ENCODE peak calls at places on chromosomes 7 and 10, in nine cellular contexts. One of them, this sample, is unnamed.

GRCh38 chr7:99073839-99074446 is 70.0 kb downstream of the SMURF1 start:
- DNase-seq in mesenteric fat pad: no peak
- DNase-seq in activated CD4-positive, alpha-beta T cell treated with anti-CD3 and anti-CD28 coated beads for 24 hours: no peak
- DNase-seq in HT1080: no peak
- DNase-seq in activated T-cell treated with anti-CD3 and anti-CD28 coated beads for 4 hours: no peak
- DNase-seq in amniotic stem cell: no peak
- DNase-seq in CD4-positive, alpha-beta T cell: no peak
- DNase-seq in coronary artery: no peak
- DNase-seq in amniotic epithelial cell: no peak
- DNase-seq in this sample: no peak

GRCh38 chr10:27646194-27646593 is 99.4 kb downstream of the MKX start:
- DNase-seq in amniotic epithelial cell: no peak
- DNase-seq in activated T-cell treated with anti-CD3 and anti-CD28 coated beads for 4 hours: no peak
- DNase-seq in HT1080: no peak
- DNase-seq in coronary artery: no peak
- DNase-seq in amniotic stem cell: peak
- DNase-seq in activated CD4-positive, alpha-beta T cell treated with anti-CD3 and anti-CD28 coated beads for 24 hours: no peak
- DNase-seq in CD4-positive, alpha-beta T cell: no peak
- DNase-seq in mesenteric fat pad: no peak
- DNase-seq in this sample: no peak

GRCh38 chr10:102605712-102606111 is 38.6 kb upstream of the TRIM8 start:
- DNase-seq in amniotic epithelial cell: no peak
- DNase-seq in activated CD4-positive, alpha-beta T cell treated with anti-CD3 and anti-CD28 coated beads for 24 hours: no peak
- DNase-seq in mesenteric fat pad: no peak
- DNase-seq in amniotic stem cell: no peak
- DNase-seq in coronary artery: no peak
- DNase-seq in activated T-cell treated with anti-CD3 and anti-CD28 coated beads for 4 hours: no peak
- DNase-seq in CD4-positive, alpha-beta T cell: no peak
- DNase-seq in HT1080: peak
- DNase-seq in this sample: no peak

GRCh38 chr7:2804227-2804763 is 39.8 kb downstream of the GNA12 start:
- DNase-seq in coronary artery: peak
- DNase-seq in activated T-cell treated with anti-CD3 and anti-CD28 coated beads for 4 hours: no peak
- DNase-seq in HT1080: no peak
- DNase-seq in activated CD4-positive, alpha-beta T cell treated with anti-CD3 and anti-CD28 coated beads for 24 hours: no peak
- DNase-seq in mesenteric fat pad: peak
- DNase-seq in amniotic stem cell: no peak
- DNase-seq in amniotic epithelial cell: no peak
- DNase-seq in CD4-positive, alpha-beta T cell: no peak
- DNase-seq in this sample: no peak

GRCh38 chr7:36840930-36841329 is 116.6 kb upstream of the AOAH start:
- DNase-seq in activated T-cell treated with anti-CD3 and anti-CD28 coated beads for 4 hours: no peak
- DNase-seq in amniotic stem cell: no peak
- DNase-seq in HT1080: no peak
- DNase-seq in amniotic epithelial cell: no peak
- DNase-seq in coronary artery: no peak
- DNase-seq in CD4-positive, alpha-beta T cell: no peak
- DNase-seq in activated CD4-positive, alpha-beta T cell treated with anti-CD3 and anti-CD28 coated beads for 24 hours: no peak
- DNase-seq in mesenteric fat pad: no peak
- DNase-seq in this sample: no peak

GRCh38 chr10:100370561-100370975 is 23.5 kb downstream of the SCD start:
- DNase-seq in amniotic stem cell: no peak
- DNase-seq in activated T-cell treated with anti-CD3 and anti-CD28 coated beads for 4 hours: no peak
- DNase-seq in activated CD4-positive, alpha-beta T cell treated with anti-CD3 and anti-CD28 coated beads for 24 hours: no peak
- DNase-seq in HT1080: peak
- DNase-seq in amniotic epithelial cell: no peak
- DNase-seq in CD4-positive, alpha-beta T cell: no peak
- DNase-seq in mesenteric fat pad: no peak
- DNase-seq in coronary artery: no peak
- DNase-seq in this sample: peak

GRCh38 chr10:52409928-52410327 is 95.8 kb downstream of the DKK1 start:
- DNase-seq in amniotic stem cell: no peak
- DNase-seq in mesenteric fat pad: no peak
- DNase-seq in HT1080: no peak
- DNase-seq in coronary artery: no peak
- DNase-seq in amniotic epithelial cell: no peak
- DNase-seq in activated CD4-positive, alpha-beta T cell treated with anti-CD3 and anti-CD28 coated beads for 24 hours: no peak
- DNase-seq in activated T-cell treated with anti-CD3 and anti-CD28 coated beads for 4 hours: no peak
- DNase-seq in CD4-positive, alpha-beta T cell: no peak
- DNase-seq in this sample: no peak

GRCh38 chr7:34064511-34065158 is 159.3 kb downstream of the BMPER start:
- DNase-seq in coronary artery: no peak
- DNase-seq in amniotic stem cell: no peak
- DNase-seq in activated T-cell treated with anti-CD3 and anti-CD28 coated beads for 4 hours: no peak
- DNase-seq in activated CD4-positive, alpha-beta T cell treated with anti-CD3 and anti-CD28 coated beads for 24 hours: no peak
- DNase-seq in HT1080: no peak
- DNase-seq in amniotic epithelial cell: peak
- DNase-seq in CD4-positive, alpha-beta T cell: no peak
- DNase-seq in mesenteric fat pad: no peak
- DNase-seq in this sample: no peak

GRCh38 chr10:102502337-102503151 is at the start of gene ACTR1A:
- DNase-seq in HT1080: peak
- DNase-seq in activated CD4-positive, alpha-beta T cell treated with anti-CD3 and anti-CD28 coated beads for 24 hours: peak
- DNase-seq in activated T-cell treated with anti-CD3 and anti-CD28 coated beads for 4 hours: peak
- DNase-seq in mesenteric fat pad: peak
- DNase-seq in amniotic stem cell: peak
- DNase-seq in coronary artery: peak
- DNase-seq in CD4-positive, alpha-beta T cell: peak
- DNase-seq in amniotic epithelial cell: peak
- DNase-seq in this sample: peak

GRCh38 chr7:94529516-94529915 is 19.9 kb downstream of the CASD1 start:
- DNase-seq in activated CD4-positive, alpha-beta T cell treated with anti-CD3 and anti-CD28 coated beads for 24 hours: no peak
- DNase-seq in amniotic epithelial cell: peak
- DNase-seq in coronary artery: no peak
- DNase-seq in activated T-cell treated with anti-CD3 and anti-CD28 coated beads for 4 hours: no peak
- DNase-seq in CD4-positive, alpha-beta T cell: no peak
- DNase-seq in HT1080: no peak
- DNase-seq in mesenteric fat pad: no peak
- DNase-seq in amniotic stem cell: no peak
- DNase-seq in this sample: no peak

GRCh38 chr10:21604651-21605050 is 70.6 kb downstream of the MLLT10 start:
- DNase-seq in mesenteric fat pad: no peak
- DNase-seq in coronary artery: no peak
- DNase-seq in amniotic stem cell: no peak
- DNase-seq in HT1080: no peak
- DNase-seq in activated T-cell treated with anti-CD3 and anti-CD28 coated beads for 4 hours: no peak
- DNase-seq in amniotic epithelial cell: no peak
- DNase-seq in activated CD4-positive, alpha-beta T cell treated with anti-CD3 and anti-CD28 coated beads for 24 hours: no peak
- DNase-seq in CD4-positive, alpha-beta T cell: no peak
- DNase-seq in this sample: no peak

GRCh38 chr7:17274551-17275245 is 23.8 kb upstream of the AHR start:
- DNase-seq in CD4-positive, alpha-beta T cell: no peak
- DNase-seq in mesenteric fat pad: no peak
- DNase-seq in activated CD4-positive, alpha-beta T cell treated with anti-CD3 and anti-CD28 coated beads for 24 hours: no peak
- DNase-seq in HT1080: peak
- DNase-seq in activated T-cell treated with anti-CD3 and anti-CD28 coated beads for 4 hours: no peak
- DNase-seq in amniotic stem cell: no peak
- DNase-seq in coronary artery: no peak
- DNase-seq in amniotic epithelial cell: peak
- DNase-seq in this sample: no peak

GRCh38 chr10:46319383-46319782 is 32.6 kb downstream of the ANTXRL start:
- DNase-seq in activated T-cell treated with anti-CD3 and anti-CD28 coated beads for 4 hours: no peak
- DNase-seq in HT1080: no peak
- DNase-seq in CD4-positive, alpha-beta T cell: no peak
- DNase-seq in coronary artery: no peak
- DNase-seq in amniotic stem cell: no peak
- DNase-seq in activated CD4-positive, alpha-beta T cell treated with anti-CD3 and anti-CD28 coated beads for 24 hours: no peak
- DNase-seq in mesenteric fat pad: no peak
- DNase-seq in amniotic epithelial cell: peak
- DNase-seq in this sample: no peak

GRCh38 chr10:75470901-75471300 is 39.5 kb downstream of the LRMDA start:
- DNase-seq in CD4-positive, alpha-beta T cell: no peak
- DNase-seq in amniotic epithelial cell: no peak
- DNase-seq in activated CD4-positive, alpha-beta T cell treated with anti-CD3 and anti-CD28 coated beads for 24 hours: no peak
- DNase-seq in amniotic stem cell: no peak
- DNase-seq in activated T-cell treated with anti-CD3 and anti-CD28 coated beads for 4 hours: no peak
- DNase-seq in HT1080: no peak
- DNase-seq in coronary artery: no peak
- DNase-seq in mesenteric fat pad: no peak
- DNase-seq in this sample: no peak

GRCh38 chr7:7264306-7265040 is 82.1 kb downstream of the C1GALT1 start:
- DNase-seq in HT1080: no peak
- DNase-seq in CD4-positive, alpha-beta T cell: no peak
- DNase-seq in coronary artery: no peak
- DNase-seq in mesenteric fat pad: no peak
- DNase-seq in amniotic epithelial cell: no peak
- DNase-seq in activated CD4-positive, alpha-beta T cell treated with anti-CD3 and anti-CD28 coated beads for 24 hours: no peak
- DNase-seq in activated T-cell treated with anti-CD3 and anti-CD28 coated beads for 4 hours: no peak
- DNase-seq in amniotic stem cell: no peak
- DNase-seq in this sample: no peak

GRCh38 chr10:133209641-133210040 is 20.4 kb upstream of the UTF1 start:
- DNase-seq in activated CD4-positive, alpha-beta T cell treated with anti-CD3 and anti-CD28 coated beads for 24 hours: no peak
- DNase-seq in activated T-cell treated with anti-CD3 and anti-CD28 coated beads for 4 hours: no peak
- DNase-seq in amniotic epithelial cell: no peak
- DNase-seq in coronary artery: no peak
- DNase-seq in mesenteric fat pad: no peak
- DNase-seq in amniotic stem cell: no peak
- DNase-seq in HT1080: no peak
- DNase-seq in CD4-positive, alpha-beta T cell: no peak
- DNase-seq in this sample: no peak

GRCh38 chr7:4951903-4952636 is 6.9 kb downstream of the MMD2 start:
- DNase-seq in mesenteric fat pad: no peak
- DNase-seq in HT1080: peak
- DNase-seq in amniotic epithelial cell: peak
- DNase-seq in CD4-positive, alpha-beta T cell: no peak
- DNase-seq in amniotic stem cell: no peak
- DNase-seq in activated CD4-positive, alpha-beta T cell treated with anti-CD3 and anti-CD28 coated beads for 24 hours: no peak
- DNase-seq in coronary artery: no peak
- DNase-seq in activated T-cell treated with anti-CD3 and anti-CD28 coated beads for 4 hours: no peak
- DNase-seq in this sample: no peak

GRCh38 chr7:124101173-124101768 is 68.4 kb upstream of the TMEM229A start:
- DNase-seq in amniotic stem cell: no peak
- DNase-seq in HT1080: peak
- DNase-seq in activated T-cell treated with anti-CD3 and anti-CD28 coated beads for 4 hours: no peak
- DNase-seq in mesenteric fat pad: no peak
- DNase-seq in activated CD4-positive, alpha-beta T cell treated with anti-CD3 and anti-CD28 coated beads for 24 hours: no peak
- DNase-seq in coronary artery: no peak
- DNase-seq in amniotic epithelial cell: no peak
- DNase-seq in CD4-positive, alpha-beta T cell: no peak
- DNase-seq in this sample: no peak

GRCh38 chr10:77556990-77557601 is 80.5 kb downstream of the KCNMA1 start:
- DNase-seq in amniotic stem cell: no peak
- DNase-seq in mesenteric fat pad: no peak
- DNase-seq in amniotic epithelial cell: no peak
- DNase-seq in CD4-positive, alpha-beta T cell: no peak
- DNase-seq in activated CD4-positive, alpha-beta T cell treated with anti-CD3 and anti-CD28 coated beads for 24 hours: no peak
- DNase-seq in activated T-cell treated with anti-CD3 and anti-CD28 coated beads for 4 hours: no peak
- DNase-seq in HT1080: no peak
- DNase-seq in coronary artery: no peak
- DNase-seq in this sample: no peak

GRCh38 chr10:114551310-114551972 is 106.6 kb downstream of the ABLIM1 start:
- DNase-seq in mesenteric fat pad: no peak
- DNase-seq in amniotic epithelial cell: no peak
- DNase-seq in activated T-cell treated with anti-CD3 and anti-CD28 coated beads for 4 hours: no peak
- DNase-seq in activated CD4-positive, alpha-beta T cell treated with anti-CD3 and anti-CD28 coated beads for 24 hours: no peak
- DNase-seq in amniotic stem cell: no peak
- DNase-seq in coronary artery: no peak
- DNase-seq in HT1080: no peak
- DNase-seq in CD4-positive, alpha-beta T cell: no peak
- DNase-seq in this sample: no peak

GRCh38 chr7:33905389-33906032 is at the start of gene BMPER:
- DNase-seq in amniotic epithelial cell: peak
- DNase-seq in activated CD4-positive, alpha-beta T cell treated with anti-CD3 and anti-CD28 coated beads for 24 hours: no peak
- DNase-seq in CD4-positive, alpha-beta T cell: no peak
- DNase-seq in mesenteric fat pad: no peak
- DNase-seq in activated T-cell treated with anti-CD3 and anti-CD28 coated beads for 4 hours: no peak
- DNase-seq in HT1080: peak
- DNase-seq in amniotic stem cell: no peak
- DNase-seq in coronary artery: peak
- DNase-seq in this sample: no peak

GRCh38 chr7:135249901-135250300 is 16.3 kb downstream of the STRA8 start:
- DNase-seq in amniotic stem cell: no peak
- DNase-seq in amniotic epithelial cell: no peak
- DNase-seq in activated CD4-positive, alpha-beta T cell treated with anti-CD3 and anti-CD28 coated beads for 24 hours: no peak
- DNase-seq in activated T-cell treated with anti-CD3 and anti-CD28 coated beads for 4 hours: no peak
- DNase-seq in mesenteric fat pad: peak
- DNase-seq in HT1080: no peak
- DNase-seq in CD4-positive, alpha-beta T cell: no peak
- DNase-seq in coronary artery: no peak
- DNase-seq in this sample: no peak

GRCh38 chr7:131517218-131517923 is 39.1 kb downstream of the PODXL start:
- DNase-seq in activated T-cell treated with anti-CD3 and anti-CD28 coated beads for 4 hours: no peak
- DNase-seq in activated CD4-positive, alpha-beta T cell treated with anti-CD3 and anti-CD28 coated beads for 24 hours: no peak
- DNase-seq in amniotic stem cell: no peak
- DNase-seq in amniotic epithelial cell: no peak
- DNase-seq in CD4-positive, alpha-beta T cell: no peak
- DNase-seq in mesenteric fat pad: peak
- DNase-seq in HT1080: no peak
- DNase-seq in coronary artery: no peak
- DNase-seq in this sample: no peak

GRCh38 chr7:152959610-152960009 is 200.1 kb downstream of the ACTR3B start:
- DNase-seq in amniotic epithelial cell: no peak
- DNase-seq in HT1080: no peak
- DNase-seq in activated T-cell treated with anti-CD3 and anti-CD28 coated beads for 4 hours: no peak
- DNase-seq in amniotic stem cell: no peak
- DNase-seq in activated CD4-positive, alpha-beta T cell treated with anti-CD3 and anti-CD28 coated beads for 24 hours: no peak
- DNase-seq in mesenteric fat pad: no peak
- DNase-seq in CD4-positive, alpha-beta T cell: no peak
- DNase-seq in coronary artery: no peak
- DNase-seq in this sample: no peak

GRCh38 chr7:26743205-26743604 is 121.2 kb downstream of the SKAP2 start:
- DNase-seq in mesenteric fat pad: no peak
- DNase-seq in amniotic epithelial cell: no peak
- DNase-seq in CD4-positive, alpha-beta T cell: no peak
- DNase-seq in activated T-cell treated with anti-CD3 and anti-CD28 coated beads for 4 hours: no peak
- DNase-seq in HT1080: no peak
- DNase-seq in amniotic stem cell: no peak
- DNase-seq in activated CD4-positive, alpha-beta T cell treated with anti-CD3 and anti-CD28 coated beads for 24 hours: no peak
- DNase-seq in coronary artery: no peak
- DNase-seq in this sample: no peak

GRCh38 chr7:106026101-106026500 is 63.0 kb downstream of the CDHR3 start:
- DNase-seq in coronary artery: no peak
- DNase-seq in HT1080: no peak
- DNase-seq in amniotic stem cell: no peak
- DNase-seq in activated CD4-positive, alpha-beta T cell treated with anti-CD3 and anti-CD28 coated beads for 24 hours: no peak
- DNase-seq in CD4-positive, alpha-beta T cell: no peak
- DNase-seq in amniotic epithelial cell: no peak
- DNase-seq in mesenteric fat pad: peak
- DNase-seq in activated T-cell treated with anti-CD3 and anti-CD28 coated beads for 4 hours: no peak
- DNase-seq in this sample: no peak

GRCh38 chr10:71326464-71326881 is 7.4 kb downstream of the SLC29A3 start:
- DNase-seq in HT1080: no peak
- DNase-seq in CD4-positive, alpha-beta T cell: no peak
- DNase-seq in activated CD4-positive, alpha-beta T cell treated with anti-CD3 and anti-CD28 coated beads for 24 hours: no peak
- DNase-seq in amniotic epithelial cell: no peak
- DNase-seq in amniotic stem cell: no peak
- DNase-seq in coronary artery: no peak
- DNase-seq in mesenteric fat pad: no peak
- DNase-seq in activated T-cell treated with anti-CD3 and anti-CD28 coated beads for 4 hours: no peak
- DNase-seq in this sample: no peak

GRCh38 chr10:123747426-123747825 is 81.3 kb downstream of the GPR26 start:
- DNase-seq in amniotic stem cell: no peak
- DNase-seq in mesenteric fat pad: no peak
- DNase-seq in CD4-positive, alpha-beta T cell: no peak
- DNase-seq in coronary artery: no peak
- DNase-seq in HT1080: no peak
- DNase-seq in activated T-cell treated with anti-CD3 and anti-CD28 coated beads for 4 hours: no peak
- DNase-seq in activated CD4-positive, alpha-beta T cell treated with anti-CD3 and anti-CD28 coated beads for 24 hours: no peak
- DNase-seq in amniotic epithelial cell: no peak
- DNase-seq in this sample: no peak

GRCh38 chr10:71314028-71314693 is 4.9 kb upstream of the SLC29A3 start:
- DNase-seq in amniotic epithelial cell: peak
- DNase-seq in activated T-cell treated with anti-CD3 and anti-CD28 coated beads for 4 hours: peak
- DNase-seq in activated CD4-positive, alpha-beta T cell treated with anti-CD3 and anti-CD28 coated beads for 24 hours: peak
- DNase-seq in HT1080: no peak
- DNase-seq in mesenteric fat pad: no peak
- DNase-seq in coronary artery: no peak
- DNase-seq in CD4-positive, alpha-beta T cell: peak
- DNase-seq in amniotic stem cell: no peak
- DNase-seq in this sample: peak

This sample was measured in naive thymus-derived CD8-positive, alpha-beta T cell.